ENCODE peak calls at places on chromosomes 6 and 20, in seven cellular contexts. X is NCI-H146, M is activated gamma-delta T cell treated with Interleukin-2 at 50 U/mL for 16 hours, U is small intestine, Y is HL-60, B is NCI-H526 treated with DMSO at 0.1 percent for 48 hours, D is sigmoid colon. H is an unnamed sample.

GRCh38 chr6:40912158-40912946 is 126.7 kb downstream of the UNC5CL start:
- DNase-seq in X (peak; percentile 83), M (no peak), U (peak; percentile 94), Y (peak; percentile 75), B (peak; percentile 62), D (no peak), H (no peak)

GRCh38 chr6:15947923-15948322 is 181.0 kb upstream of the MYLIP start:
- DNase-seq in X (no peak), M (no peak), U (no peak), Y (no peak), B (no peak), D (no peak), H (no peak)

GRCh38 chr6:46102123-46102522 is 27.7 kb upstream of the ENPP4 start:
- DNase-seq in X (no peak), M (no peak), U (no peak), Y (no peak), B (no peak), D (no peak), H (no peak)

GRCh38 chr20:11389188-11389587 is 528.5 kb upstream of the BTBD3 start:
- DNase-seq in X (no peak), M (no peak), U (no peak), Y (no peak), B (no peak), D (no peak), H (no peak)

GRCh38 chr20:47792021-47792618 is 6.8 kb upstream of the SULF2 start:
- DNase-seq in X (no peak), M (no peak), U (no peak), Y (no peak), B (no peak), D (peak; percentile 91), H (no peak)

GRCh38 chr20:32037929-32038328 is 14.1 kb upstream of the HCK start:
- DNase-seq in X (no peak), M (no peak), U (no peak), Y (peak; percentile 62), B (no peak), D (no peak), H (no peak)

GRCh38 chr6:75624335-75624734 is 22.7 kb downstream of the SENP6 start:
- DNase-seq in X (no peak), M (no peak), U (no peak), Y (no peak), B (no peak), D (no peak), H (no peak)

GRCh38 chr6:112150363-112150762 is 63.0 kb downstream of the FAM229B start:
- DNase-seq in X (no peak), M (no peak), U (no peak), Y (no peak), B (no peak), D (peak; percentile 76), H (no peak)

GRCh38 chr20:32528291-32528891 is 56.7 kb downstream of the NOL4L start:
- DNase-seq in X (no peak), M (no peak), U (no peak), Y (no peak), B (peak; percentile 61), D (no peak), H (peak; percentile 80)

GRCh38 chr6:117477988-117478852 is 4.3 kb upstream of the DCBLD1 start:
- DNase-seq in X (peak; percentile 55), M (peak; percentile 17), U (peak; percentile 63), Y (peak; percentile 23), B (no peak), D (no peak), H (no peak)

GRCh38 chr6:10890151-10890550 is 3.3 kb downstream of the SYCP2L start:
- DNase-seq in X (no peak), M (no peak), U (no peak), Y (no peak), B (no peak), D (no peak), H (no peak)

GRCh38 chr6:158071121-158072082 is 89.7 kb downstream of the SYNJ2 start:
- DNase-seq in X (no peak), M (no peak), U (no peak), Y (no peak), B (no peak), D (peak; percentile 51), H (no peak)

GRCh38 chr6:27138837-27139752 is 108.4 kb upstream of the PRSS16 start:
- DNase-seq in X (peak; percentile 98), M (peak; percentile 42), U (peak; percentile 87), Y (peak; percentile 91), B (no peak), D (peak; percentile 69), H (peak; percentile 89)

GRCh38 chr6:33661118-33661838 is 40.2 kb downstream of the ITPR3 start:
- DNase-seq in X (peak; percentile 59), M (no peak), U (no peak), Y (no peak), B (no peak), D (no peak), H (no peak)

GRCh38 chr20:53116733-53117132 is 144.6 kb downstream of the TSHZ2 start:
- DNase-seq in X (no peak), M (no peak), U (no peak), Y (no peak), B (no peak), D (no peak), H (no peak)

GRCh38 chr6:41716516-41717446 is 18.6 kb downstream of the TFEB start:
- DNase-seq in X (no peak), M (no peak), U (no peak), Y (no peak), B (no peak), D (no peak), H (no peak)

GRCh38 chr6:150925655-150925928 is 60.1 kb downstream of the MTHFD1L start:
- DNase-seq in X (no peak), M (no peak), U (no peak), Y (no peak), B (no peak), D (no peak), H (no peak)

GRCh38 chr20:32574296-32575226 is 10.6 kb downstream of the NOL4L start:
- DNase-seq in X (no peak), M (no peak), U (no peak), Y (peak; percentile 75), B (no peak), D (no peak), H (no peak)

GRCh38 chr6:1917628-1918371 is 308.1 kb downstream of the FOXC1 start:
- DNase-seq in X (no peak), M (no peak), U (peak; percentile 31), Y (no peak), B (no peak), D (no peak), H (no peak)

GRCh38 chr6:45979311-45979710 is 36.3 kb downstream of the CLIC5 start:
- DNase-seq in X (no peak), M (no peak), U (no peak), Y (no peak), B (no peak), D (no peak), H (no peak)

GRCh38 chr6:12577124-12577845 is 139.3 kb upstream of the PHACTR1 start:
- DNase-seq in X (no peak), M (no peak), U (no peak), Y (no peak), B (no peak), D (no peak), H (no peak)

GRCh38 chr6:139349464-139350020 is 24.9 kb downstream of the CITED2 start:
- DNase-seq in X (peak; percentile 25), M (no peak), U (no peak), Y (no peak), B (no peak), D (no peak), H (no peak)

GRCh38 chr6:786946-787763 is 94.2 kb upstream of the EXOC2 start:
- DNase-seq in X (no peak), M (no peak), U (no peak), Y (peak; percentile 10), B (no peak), D (no peak), H (no peak)

GRCh38 chr6:44129841-44130322 is 2.5 kb downstream of the TMEM63B start:
- DNase-seq in X (no peak), M (no peak), U (peak; percentile 13), Y (no peak), B (no peak), D (no peak), H (peak; percentile 58)

GRCh38 chr6:111750753-111751684 is 122.2 kb downstream of the FYN start:
- DNase-seq in X (no peak), M (peak; percentile 59), U (peak; percentile 64), Y (no peak), B (no peak), D (no peak), H (no peak)

GRCh38 chr6:161128680-161129196 is 137.2 kb downstream of the MAP3K4 start:
- DNase-seq in X (no peak), M (no peak), U (no peak), Y (no peak), B (no peak), D (no peak), H (no peak)

GRCh38 chr6:13243033-13243432 is 85.3 kb downstream of the TBC1D7 start:
- DNase-seq in X (no peak), M (no peak), U (no peak), Y (no peak), B (no peak), D (no peak), H (no peak)

GRCh38 chr6:108897371-108897770 is 49.1 kb downstream of the ARMC2 start:
- DNase-seq in X (peak; percentile 94), M (no peak), U (peak; percentile 53), Y (no peak), B (peak; percentile 76), D (no peak), H (no peak)

H was measured in spleen.